ENCODE peak calls at places on chromosome 2, in seven cellular contexts. One of them, this sample, is unnamed.
A peak's percentile ranks its signal among the peaks of the same experiment; 100 is the strongest.

GRCh38 chr2:43605079-43605655 is 9.3 kb upstream of the THADA start:
- DNase-seq in GM04504: no peak
- DNase-seq in kidney epithelial cell: peak; percentile 35
- DNase-seq in AG08395: peak; percentile 70
- DNase-seq in uterus: no peak
- DNase-seq in 8988T: peak; percentile 36
- DNase-seq in coronary artery: no peak
- DNase-seq in this sample: no peak

GRCh38 chr2:175890636-175891242 is 111.3 kb downstream of the LNPK start:
- DNase-seq in GM04504: no peak
- DNase-seq in kidney epithelial cell: no peak
- DNase-seq in AG08395: no peak
- DNase-seq in uterus: no peak
- DNase-seq in 8988T: no peak
- DNase-seq in coronary artery: no peak
- DNase-seq in this sample: no peak

GRCh38 chr2:109364212-109364611 is 235.2 kb downstream of the SH3RF3 start:
- DNase-seq in GM04504: no peak
- DNase-seq in kidney epithelial cell: no peak
- DNase-seq in AG08395: no peak
- DNase-seq in uterus: no peak
- DNase-seq in 8988T: no peak
- DNase-seq in coronary artery: no peak
- DNase-seq in this sample: no peak

GRCh38 chr2:216539791-216540241 is 41.2 kb downstream of the RPL37A start:
- DNase-seq in GM04504: no peak
- DNase-seq in kidney epithelial cell: peak; percentile 78
- DNase-seq in AG08395: no peak
- DNase-seq in uterus: peak; percentile 46
- DNase-seq in 8988T: no peak
- DNase-seq in coronary artery: no peak
- DNase-seq in this sample: no peak

GRCh38 chr2:28895189-28895893 is 874 bp downstream of the WDR43 start:
- DNase-seq in GM04504: no peak
- DNase-seq in kidney epithelial cell: peak; percentile 44
- DNase-seq in AG08395: peak; percentile 26
- DNase-seq in uterus: peak; percentile 28
- DNase-seq in 8988T: no peak
- DNase-seq in coronary artery: peak; percentile 79
- DNase-seq in this sample: peak; percentile 61

GRCh38 chr2:36733215-36733614 is 36.7 kb downstream of the VIT start:
- DNase-seq in GM04504: no peak
- DNase-seq in kidney epithelial cell: no peak
- DNase-seq in AG08395: no peak
- DNase-seq in uterus: no peak
- DNase-seq in 8988T: no peak
- DNase-seq in coronary artery: no peak
- DNase-seq in this sample: no peak

GRCh38 chr2:65612654-65613053 is 180.3 kb upstream of the SPRED2 start:
- DNase-seq in GM04504: no peak
- DNase-seq in kidney epithelial cell: no peak
- DNase-seq in AG08395: no peak
- DNase-seq in uterus: no peak
- DNase-seq in 8988T: no peak
- DNase-seq in coronary artery: no peak
- DNase-seq in this sample: no peak

GRCh38 chr2:240512666-240513535 is 44.9 kb downstream of the ANKMY1 start:
- DNase-seq in GM04504: no peak
- DNase-seq in kidney epithelial cell: no peak
- DNase-seq in AG08395: no peak
- DNase-seq in uterus: no peak
- DNase-seq in 8988T: peak; percentile 2
- DNase-seq in coronary artery: peak; percentile 73
- DNase-seq in this sample: no peak

GRCh38 chr2:206561962-206562361 is 80.3 kb upstream of the FAM237A start:
- DNase-seq in GM04504: no peak
- DNase-seq in kidney epithelial cell: no peak
- DNase-seq in AG08395: no peak
- DNase-seq in uterus: no peak
- DNase-seq in 8988T: no peak
- DNase-seq in coronary artery: no peak
- DNase-seq in this sample: no peak